ENCODE peak calls at places on chromosomes 16 and 17, in ten cellular contexts. T, M, D, F, X, R, W, O, S and H are unnamed samples.

GRCh38 chr16:84137287-84137686 is 7.7 kb downstream of the HSDL1 start:
- DNase-seq in W (no peak), T (no peak), S (no peak), D (no peak), X (no peak), M (no peak), R (no peak), O (no peak), F (no peak), H (no peak)

GRCh38 chr17:63419949-63420867 is 25.9 kb downstream of the CYB561 start:
- DNase-seq in D (no peak), T (no peak), F (no peak), M (no peak), O (no peak), R (no peak), S (no peak), X (no peak), W (no peak), H (no peak)

GRCh38 chr17:81345211-81346089 is 49.8 kb upstream of the BAHCC1 start:
- DNase-seq in R (peak), O (no peak), F (peak), X (peak), D (peak), S (peak), M (peak), T (peak), W (peak), H (peak)

GRCh38 chr17:39016193-39017153 is 49.3 kb upstream of the FBXO47 start:
- DNase-seq in T (no peak), D (no peak), O (no peak), W (peak), S (no peak), R (no peak), M (no peak), F (no peak), X (no peak), H (no peak)

GRCh38 chr16:30551781-30552180 is 6.4 kb downstream of the ZNF764 start:
- DNase-seq in W (no peak), O (no peak), M (peak), X (no peak), D (no peak), S (no peak), R (no peak), T (no peak), F (no peak), H (no peak)

GRCh38 chr16:56281256-56281805 is 90.0 kb downstream of the GNAO1 start:
- DNase-seq in S (peak), T (no peak), D (no peak), W (no peak), X (no peak), R (peak), F (no peak), O (no peak), M (no peak), H (no peak)

GRCh38 chr16:50844840-50845239 is 103.0 kb downstream of the CYLD start:
- DNase-seq in X (no peak), W (no peak), M (no peak), D (no peak), O (peak), S (no peak), F (no peak), T (no peak), R (no peak), H (no peak)

GRCh38 chr17:30290696-30291570 is 811 bp downstream of the BLMH start:
- DNase-seq in W (peak), R (peak), O (no peak), T (peak), D (no peak), F (peak), M (peak), S (peak), X (peak), H (peak)

GRCh38 chr17:58487589-58488427 is at the start of gene HSF5:
- DNase-seq in R (no peak), O (no peak), M (no peak), S (no peak), D (no peak), T (no peak), F (no peak), X (no peak), W (no peak), H (no peak)

GRCh38 chr16:70780546-70780945 is 20.4 kb downstream of the VAC14 start:
- DNase-seq in T (no peak), R (no peak), D (no peak), X (no peak), O (no peak), M (no peak), W (no peak), S (no peak), F (no peak), H (no peak)

GRCh38 chr17:1464186-1464585 is 8.2 kb upstream of the CRK start:
- DNase-seq in R (no peak), W (no peak), D (no peak), S (no peak), F (no peak), X (no peak), T (no peak), M (no peak), O (no peak), H (no peak)

GRCh38 chr17:74429604-74430384 is 2.1 kb upstream of the GPRC5C start:
- DNase-seq in X (no peak), R (no peak), S (no peak), W (no peak), M (no peak), O (no peak), D (no peak), F (no peak), T (peak), H (peak)

GRCh38 chr17:79752175-79752574 is 21.4 kb downstream of the ENPP7 start:
- DNase-seq in S (no peak), D (no peak), O (no peak), F (no peak), R (no peak), X (no peak), W (no peak), T (no peak), M (no peak), H (no peak)

GRCh38 chr17:10021239-10021638 is 116.2 kb upstream of the RCVRN start:
- DNase-seq in D (peak), X (peak), R (no peak), F (no peak), W (peak), M (peak), O (no peak), T (no peak), S (no peak), H (no peak)

GRCh38 chr16:50204426-50205108 is 51.5 kb downstream of the TENT4B start:
- DNase-seq in D (no peak), F (no peak), W (no peak), S (no peak), X (no peak), M (no peak), T (no peak), R (no peak), O (no peak), H (peak)

GRCh38 chr17:73284906-73285602 is 23.4 kb upstream of the CPSF4L start:
- DNase-seq in O (no peak), T (no peak), R (no peak), D (no peak), M (no peak), W (no peak), S (no peak), X (no peak), F (no peak), H (no peak)

GRCh38 chr17:81870155-81870977 is 771 bp downstream of the ARHGDIA start:
- DNase-seq in O (peak), R (peak), F (peak), W (peak), X (peak), T (peak), M (no peak), D (no peak), S (peak), H (peak)

GRCh38 chr17:57027852-57028251 is 49.9 kb downstream of the SCPEP1 start:
- DNase-seq in R (no peak), X (no peak), T (no peak), W (no peak), O (no peak), F (no peak), S (no peak), D (no peak), M (no peak), H (no peak)
- H3K27ac ChIP-seq in R (no peak), X (no peak), T (no peak), W (no peak), O (no peak), F (no peak), S (no peak), D (no peak), M (no peak), H (no peak)

DNA sequence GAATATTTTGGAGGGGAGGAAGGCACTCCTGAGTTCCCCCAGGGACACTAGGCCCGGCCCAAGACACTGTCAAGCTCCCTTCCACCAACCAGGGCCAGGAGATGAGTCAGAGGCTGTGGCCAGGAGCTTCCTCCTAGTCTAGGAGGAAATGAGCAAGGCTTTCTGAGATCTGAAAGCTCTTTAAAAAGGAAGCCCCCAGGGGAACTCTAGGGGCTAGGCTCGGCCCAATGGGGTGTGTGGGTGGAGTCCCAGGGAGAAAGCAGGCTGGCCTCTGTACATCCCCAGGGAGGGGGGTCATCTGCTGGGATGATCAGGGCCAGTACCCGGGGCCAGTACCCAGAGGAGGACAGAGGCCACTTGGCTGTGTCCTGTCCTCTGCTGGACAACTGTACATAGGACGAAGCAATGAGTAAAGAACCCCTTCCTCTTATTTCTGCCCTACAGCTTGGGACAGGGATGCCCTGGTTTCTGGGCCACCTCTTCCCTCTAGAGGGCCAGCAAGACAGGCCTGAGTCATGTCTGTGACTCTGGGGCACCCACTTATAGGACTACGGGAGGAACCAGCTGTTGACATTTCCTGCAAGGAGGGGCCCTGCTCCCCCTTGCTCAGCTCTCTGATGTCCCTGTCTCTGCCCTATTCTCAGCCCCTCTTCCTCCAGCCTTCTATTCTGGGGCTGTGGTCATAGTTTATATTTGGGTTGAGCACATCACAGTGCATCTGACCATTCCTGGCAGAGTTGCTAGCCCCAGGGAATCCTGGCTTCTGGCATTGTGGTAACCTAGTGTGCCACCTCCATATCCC is 2.7 kb downstream of the FHOD1 start:
- DNase-seq in D (peak), M (peak), X (peak), T (no peak), O (no peak), F (peak), W (peak), R (peak), S (peak), H (peak)
- TF ChIP-seq CTCF in D (no peak), M (no peak), X (no peak), T (no peak), O (no peak), F (no peak), W (no peak), R (no peak), S (no peak), H (no peak)

DNA sequence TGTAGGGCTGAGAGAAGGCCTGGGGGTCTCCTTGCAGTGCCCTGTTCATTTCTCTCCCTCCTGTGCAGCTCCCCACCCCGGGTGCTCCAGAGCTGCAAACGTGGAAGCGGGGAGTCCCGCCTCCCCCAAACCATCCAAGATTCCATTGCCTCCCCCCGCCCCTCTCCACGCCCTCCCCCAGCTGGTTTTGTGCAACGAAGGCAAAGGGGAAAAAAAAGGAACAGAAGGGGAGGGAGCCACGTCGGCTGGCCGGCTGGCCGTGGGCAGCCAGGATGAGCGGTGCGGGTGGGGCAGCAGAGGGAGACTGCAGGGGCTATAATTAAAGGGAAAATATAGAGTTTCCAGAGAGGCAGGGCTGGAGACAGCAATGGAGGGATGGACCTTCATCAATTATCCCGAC is 1.7 kb upstream of the COL1A1 start:
- DNase-seq in X (no peak), R (no peak), O (no peak), S (no peak), T (no peak), D (no peak), F (peak), W (peak), M (no peak), H (no peak)
- H3K27ac ChIP-seq in X (peak), R (no peak), O (peak), S (peak), T (no peak), D (peak), F (peak), W (peak), M (no peak), H (no peak)

GRCh38 chr16:67760206-67760605 is 41.1 kb upstream of the GFOD2 start:
- DNase-seq in F (no peak), D (no peak), T (no peak), O (no peak), W (no peak), M (no peak), R (no peak), X (no peak), S (no peak), H (no peak)

GRCh38 chr16:67762385-67762784 is 43.3 kb upstream of the GFOD2 start:
- DNase-seq in X (no peak), S (no peak), O (no peak), W (no peak), R (no peak), T (no peak), M (no peak), D (no peak), F (no peak), H (no peak)

GRCh38 chr16:67761924-67762323 is 42.8 kb upstream of the GFOD2 start:
- DNase-seq in M (no peak), D (no peak), F (no peak), W (no peak), S (no peak), O (no peak), T (no peak), X (no peak), R (no peak), H (no peak)

GRCh38 chr16:67758966-67759365 is 39.9 kb upstream of the GFOD2 start:
- DNase-seq in T (no peak), M (no peak), X (no peak), S (no peak), R (no peak), W (no peak), F (no peak), O (no peak), D (no peak), H (no peak)

GRCh38 chr16:67760831-67761230 is 41.7 kb upstream of the GFOD2 start:
- DNase-seq in X (no peak), F (no peak), O (no peak), T (no peak), R (no peak), W (no peak), D (no peak), M (no peak), S (no peak), H (no peak)
- TF ChIP-seq CTCF in X (no peak), F (no peak), O (no peak), T (no peak), R (no peak), W (no peak), D (no peak), M (no peak), S (no peak), H (no peak)

GRCh38 chr17:75540923-75541503 is 15.5 kb downstream of the LLGL2 start:
- DNase-seq in M (no peak), W (no peak), X (no peak), F (no peak), D (no peak), O (no peak), T (no peak), R (no peak), S (no peak), H (no peak)
- H3K27ac ChIP-seq in M (no peak), W (no peak), X (no peak), F (no peak), D (no peak), O (no peak), T (no peak), R (no peak), S (no peak), H (no peak)

DNA sequence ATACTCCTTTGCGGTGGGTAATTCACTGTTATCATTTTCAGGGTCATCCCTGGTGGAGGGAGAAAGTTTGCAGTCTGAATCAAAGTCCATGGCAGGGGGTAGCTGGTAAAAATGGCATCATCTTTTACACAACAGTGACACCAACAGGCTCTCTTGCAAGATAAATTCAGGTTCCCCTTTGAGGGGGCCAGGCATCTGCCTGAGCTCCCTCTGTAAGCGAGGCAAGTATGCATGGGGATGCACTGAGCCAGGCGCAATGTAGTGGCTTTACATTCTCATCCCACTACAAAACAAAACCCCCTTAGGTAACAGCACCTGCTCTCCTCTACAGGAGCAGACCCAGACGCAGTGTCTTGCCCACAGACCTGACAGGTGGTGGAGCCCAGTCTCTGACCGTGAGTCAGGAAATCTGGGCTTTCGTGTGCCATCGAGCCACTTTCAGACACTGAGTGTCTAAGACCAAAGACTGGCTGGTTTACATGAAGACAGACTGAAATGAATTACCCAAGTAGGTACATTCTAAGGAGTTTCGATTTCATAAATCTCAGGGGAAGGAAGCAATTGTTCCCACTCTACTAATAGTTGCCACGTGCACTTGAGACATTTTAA is 17.7 kb downstream of the LITAFD start:
- DNase-seq in S (no peak), W (no peak), R (no peak), T (no peak), F (no peak), M (no peak), O (no peak), D (no peak), X (no peak), H (no peak)
- TF ChIP-seq CTCF in S (no peak), W (no peak), R (no peak), T (no peak), F (no peak), M (no peak), O (no peak), D (no peak), X (no peak), H (no peak)

DNA sequence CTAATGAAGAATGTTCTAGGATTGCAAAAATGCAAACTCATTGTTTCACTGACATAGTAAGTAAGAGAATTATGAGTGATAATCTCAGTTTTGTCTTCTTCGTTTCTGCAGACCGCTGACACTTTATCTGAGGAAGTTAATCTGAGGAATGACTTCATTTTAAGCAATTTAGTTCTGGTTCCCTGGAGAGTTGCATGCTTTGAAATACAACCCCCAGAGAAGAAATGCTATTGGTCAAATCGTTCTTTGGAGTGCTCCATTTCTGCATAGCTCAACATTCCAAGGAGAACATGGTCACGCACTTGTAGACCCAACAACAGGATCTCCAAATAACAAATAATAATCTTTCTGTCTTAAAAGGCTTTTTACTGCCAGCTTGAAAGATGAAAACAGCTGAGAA is 427.2 kb downstream of the GRIN2A start:
- DNase-seq in X (no peak), S (no peak), F (no peak), D (no peak), T (no peak), R (peak), W (no peak), O (no peak), M (no peak), H (no peak)
- H3K27ac ChIP-seq in X (no peak), S (no peak), F (no peak), D (no peak), T (no peak), R (no peak), W (no peak), O (no peak), M (no peak), H (no peak)